ENCODE peak calls at places on chromosome 9, in seven cellular contexts. F, Y, B, G, Z, Q and I are unnamed samples.

GRCh38 chr9:106761493-106761892 is 101.5 kb upstream of the ZNF462 start:
- DNase-seq in Q (no peak), G (no peak), Z (no peak), F (no peak), Y (no peak), B (no peak), I (no peak)

GRCh38 chr9:101029300-101030021 is 934 bp downstream of the PLPPR1 start:
- DNase-seq in Q (peak; percentile 4), Z (no peak), Y (no peak), B (no peak), F (no peak), G (no peak), I (no peak)

GRCh38 chr9:71966601-71967000 is 55.2 kb downstream of the C9orf85 start:
- DNase-seq in Y (no peak), B (no peak), F (no peak), G (no peak), Q (no peak), Z (no peak), I (no peak)

GRCh38 chr9:16598316-16598715 is 272.2 kb downstream of the BNC2 start:
- DNase-seq in G (no peak), F (no peak), Q (no peak), Z (no peak), B (no peak), Y (no peak), I (no peak)

GRCh38 chr9:121568101-121568460 is 68.4 kb upstream of the GGTA1 start:
- DNase-seq in B (no peak), Q (no peak), Z (no peak), G (no peak), Y (no peak), F (no peak), I (no peak)

GRCh38 chr9:137432687-137433348 is 8.3 kb downstream of the ENTPD8 start:
- DNase-seq in Q (no peak), G (no peak), Y (no peak), Z (no peak), B (no peak), F (peak; percentile 47), I (no peak)

GRCh38 chr9:107437716-107438115 is 51.9 kb downstream of the KLF4 start:
- DNase-seq in B (no peak), Y (no peak), F (no peak), Q (no peak), Z (no peak), G (no peak), I (no peak)

GRCh38 chr9:76817489-76817888 is 53.3 kb downstream of the PCA3 start:
- DNase-seq in G (no peak), B (no peak), Y (no peak), Z (no peak), F (no peak), Q (no peak), I (peak; percentile 86)